ENCODE peak calls at places on chromosomes 1 and 21, in seven cellular contexts. L, O, A, R, W, C and X are unnamed samples.

GRCh38 chr1:221557024-221557423 is 184.9 kb downstream of the DUSP10 start:
- DNase-seq in C (peak; percentile 57), L (no peak), R (no peak), W (no peak), A (no peak), O (no peak), X (no peak)

GRCh38 chr1:58942759-58943191 is 158.9 kb upstream of the JUN start:
- DNase-seq in R (peak; percentile 52), L (no peak), C (no peak), A (no peak), W (no peak), O (no peak), X (no peak)

GRCh38 chr1:6975371-6975770 is 190.1 kb downstream of the CAMTA1 start:
- DNase-seq in L (no peak), C (no peak), A (peak; percentile 7), O (no peak), R (no peak), W (no peak), X (no peak)

GRCh38 chr1:40020447-40021085 is 20.0 kb upstream of the CAP1 start:
- DNase-seq in C (no peak), A (no peak), W (no peak), O (no peak), L (no peak), R (no peak), X (no peak)

GRCh38 chr1:94648225-94649007 is 106.9 kb upstream of the F3 start:
- DNase-seq in W (no peak), L (peak; percentile 100), A (peak; percentile 90), R (no peak), O (peak; percentile 51), C (peak; percentile 99), X (no peak)

GRCh38 chr21:31410763-31411278 is 66.8 kb upstream of the TIAM1 start:
- DNase-seq in R (no peak), A (no peak), L (no peak), W (no peak), C (no peak), O (no peak), X (no peak)

GRCh38 chr1:28417441-28418277 is 48.1 kb downstream of the PHACTR4 start:
- DNase-seq in L (peak; percentile 85), O (no peak), C (peak; percentile 92), A (no peak), R (no peak), W (no peak), X (no peak)

GRCh38 chr1:179016694-179017382 is 8.9 kb upstream of the FAM20B start:
- DNase-seq in L (peak; percentile 94), A (peak; percentile 91), R (peak; percentile 93), O (peak; percentile 94), W (peak; percentile 89), C (peak; percentile 93), X (no peak)

GRCh38 chr1:97144527-97144926 is 422.9 kb downstream of the PTBP2 start:
- DNase-seq in C (peak; percentile 85), O (no peak), L (no peak), R (no peak), A (no peak), W (no peak), X (no peak)

GRCh38 chr1:7752512-7753417 is 18.3 kb upstream of the VAMP3 start:
- DNase-seq in R (no peak), A (peak; percentile 69), W (peak; percentile 53), L (no peak), C (peak; percentile 81), O (peak; percentile 38), X (peak; percentile 39)

GRCh38 chr21:35609263-35609662 is 451.1 kb downstream of the SETD4 start:
- DNase-seq in C (no peak), W (no peak), R (no peak), O (no peak), L (no peak), A (no peak), X (no peak)

GRCh38 chr1:176801553-176802020 is 338.6 kb downstream of the PAPPA2 start:
- DNase-seq in W (no peak), L (no peak), R (no peak), O (no peak), A (peak; percentile 25), C (peak; percentile 63), X (no peak)

GRCh38 chr1:192104135-192104534 is 54.1 kb upstream of the RGS18 start:
- DNase-seq in L (no peak), W (no peak), R (no peak), A (no peak), O (no peak), C (no peak), X (no peak)

GRCh38 chr1:203190949-203191348 is 4.4 kb upstream of the CHI3L1 start:
- DNase-seq in C (no peak), L (no peak), R (no peak), O (no peak), W (no peak), A (no peak), X (no peak)

GRCh38 chr1:2353907-2354438 is 37.4 kb downstream of the MORN1 start:
- DNase-seq in O (no peak), A (no peak), C (no peak), L (no peak), R (no peak), W (no peak), X (no peak)

GRCh38 chr1:218585565-218586184 is 240.5 kb downstream of the TGFB2 start:
- DNase-seq in A (no peak), W (no peak), C (peak; percentile 70), L (peak; percentile 63), R (no peak), O (no peak), X (no peak)

GRCh38 chr1:207397525-207397926 is 56.6 kb upstream of the CR2 start:
- DNase-seq in W (no peak), O (no peak), L (no peak), R (no peak), C (no peak), A (no peak), X (no peak)

GRCh38 chr1:110509655-110510054 is 9.3 kb downstream of the KCNA10 start:
- DNase-seq in A (no peak), O (no peak), C (no peak), W (no peak), R (no peak), L (no peak), X (no peak)

GRCh38 chr1:193769609-193770008 is 583.2 kb upstream of the B3GALT2 start:
- DNase-seq in A (no peak), O (no peak), L (no peak), R (no peak), C (no peak), W (no peak), X (no peak)

DNA sequence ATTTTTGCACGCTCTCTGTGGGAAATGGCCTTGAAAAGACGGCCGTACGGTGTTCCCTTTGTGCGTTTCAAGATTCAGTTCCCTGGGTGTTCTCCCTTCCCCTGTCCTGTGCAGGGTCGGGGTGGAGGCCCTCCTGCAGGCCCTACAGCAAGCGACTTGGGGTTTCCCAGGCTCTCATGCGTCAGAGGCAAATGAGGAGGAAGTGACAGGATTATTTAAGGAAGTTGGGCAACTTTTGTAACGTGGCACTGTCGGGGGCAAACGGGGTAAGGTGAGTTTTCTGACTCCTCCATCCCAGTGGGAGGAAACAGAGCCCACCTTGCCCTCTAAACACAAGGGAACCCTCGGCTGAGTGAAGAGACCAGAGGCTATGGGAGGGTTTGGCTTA is 16.1 kb upstream of the AJAP1 start:
- DNase-seq in O (no peak), L (no peak), W (no peak), A (no peak), C (no peak), R (no peak), X (no peak)
- H3K9me3 ChIP-seq in O (no peaks in the 10 kb centered on the region), L (no peaks in the 10 kb centered on the region), W (no peaks in the 10 kb centered on the region), A (no peaks in the 10 kb centered on the region), C (no peaks in the 10 kb centered on the region), R (no peaks in the 10 kb centered on the region), X (no peaks in the 10 kb centered on the region)

DNA sequence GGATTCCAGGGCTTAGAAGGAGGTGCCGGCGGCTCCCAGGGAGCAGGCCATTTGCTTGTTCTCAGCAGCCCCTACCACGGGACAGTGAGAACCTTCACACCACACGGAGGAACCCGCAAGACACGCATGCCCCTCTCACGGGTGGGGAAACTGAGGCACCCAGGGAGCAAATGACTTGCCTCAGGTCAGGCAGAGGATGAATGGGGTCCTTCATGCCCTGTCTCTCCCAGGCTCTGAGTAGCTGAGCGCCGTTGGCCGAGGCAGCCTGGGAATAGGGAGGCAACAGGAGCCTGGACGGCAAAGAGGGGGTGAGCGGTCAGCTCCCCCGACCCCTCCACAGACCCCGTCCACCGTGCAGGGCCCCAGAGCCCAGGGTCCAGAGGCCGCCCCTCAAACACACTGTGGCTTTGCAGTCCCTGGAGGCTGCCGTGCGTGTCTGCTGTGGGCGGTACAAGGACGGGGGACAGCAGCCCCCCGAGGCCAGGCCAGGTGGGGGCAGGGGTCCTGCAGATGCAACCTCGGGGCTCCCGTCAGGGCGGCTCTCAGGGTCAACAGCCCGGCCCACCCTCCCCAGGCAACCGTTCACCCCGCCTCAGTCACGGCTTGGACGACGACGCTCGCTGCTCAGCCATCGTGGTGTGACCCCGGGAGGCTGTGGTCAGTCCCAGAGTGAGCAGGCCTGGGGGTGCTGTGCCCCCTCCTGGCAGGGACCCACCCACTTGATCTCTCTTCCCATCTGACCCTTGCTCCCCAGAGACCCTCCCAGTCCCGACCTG is 15.9 kb upstream of the COL6A2 start:
- DNase-seq in A (no peak), O (peak; percentile 25), L (no peak), W (no peak), R (peak; percentile 45), C (no peak), X (no peak)
- H3K9me3 ChIP-seq in A (no peaks in the 10 kb centered on the region), O (no peaks in the 10 kb centered on the region), L (no peaks in the 10 kb centered on the region), W (no peaks in the 10 kb centered on the region), R (no peaks in the 10 kb centered on the region), C (peaks cover 3% of the 10 kb centered on the region), X (peaks cover 2% of the 10 kb centered on the region)

GRCh38 chr1:235215453-235215852 is 54.4 kb upstream of the RBM34 start:
- DNase-seq in C (no peak), O (no peak), A (no peak), R (no peak), W (no peak), L (no peak), X (no peak)
- H3K9me3 ChIP-seq in C (no peaks in the 10 kb centered on the region), O (no peaks in the 10 kb centered on the region), A (no peaks in the 10 kb centered on the region), R (no peaks in the 10 kb centered on the region), W (no peaks in the 10 kb centered on the region), L (no peaks in the 10 kb centered on the region), X (no peaks in the 10 kb centered on the region)

GRCh38 chr1:152739841-152740240 is 18.0 kb upstream of the KPRP start:
- DNase-seq in C (peak; percentile 43), O (no peak), A (no peak), L (no peak), R (no peak), W (no peak), X (no peak)

DNA sequence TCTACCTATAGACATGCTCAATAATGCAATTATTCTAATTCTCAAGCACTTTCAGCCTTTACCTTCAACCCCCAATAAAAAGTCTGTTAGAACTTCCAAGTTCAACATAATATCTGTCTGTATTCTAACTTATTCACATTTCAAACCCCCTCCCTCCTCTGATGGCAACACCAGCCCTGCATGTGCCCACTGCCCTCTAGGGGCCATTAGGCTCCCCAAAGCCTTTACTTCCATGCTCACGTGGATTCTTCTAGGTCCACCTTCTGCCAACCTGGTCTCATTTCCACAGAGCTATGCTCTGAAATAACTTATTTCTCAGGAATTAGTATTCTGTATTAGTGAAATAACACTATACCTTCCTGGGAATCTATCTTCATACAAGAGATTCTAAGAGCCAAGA is 22.2 kb upstream of the KPRP start:
- DNase-seq in R (no peak), W (no peak), L (no peak), O (no peak), A (no peak), C (peak; percentile 19), X (no peak)
- H3K9me3 ChIP-seq in R (no peaks in the 10 kb centered on the region), W (no peaks in the 10 kb centered on the region), L (no peaks in the 10 kb centered on the region), O (no peaks in the 10 kb centered on the region), A (no peaks in the 10 kb centered on the region), C (no peaks in the 10 kb centered on the region), X (no peaks in the 10 kb centered on the region)

GRCh38 chr1:49339043-49339442 is 562.4 kb upstream of the BEND5 start:
- DNase-seq in W (no peak), C (no peak), A (no peak), O (no peak), R (no peak), L (no peak), X (no peak)
- H3K9me3 ChIP-seq in W (no peaks in the 10 kb centered on the region), C (no peaks in the 10 kb centered on the region), A (no peaks in the 10 kb centered on the region), O (no peaks in the 10 kb centered on the region), R (no peaks in the 10 kb centered on the region), L (peaks cover 4% of the 10 kb centered on the region), X (no peaks in the 10 kb centered on the region)